ENCODE peak calls at places on chromosome 4, in seven cellular contexts. One of them, this sample, is unnamed.

GRCh38 chr4:6641164-6641970 is 882 bp downstream of the MRFAP1 start:
- DNase-seq in K562: peak
- DNase-seq in GM23338: peak
- DNase-seq in HCT116: no peak
- DNase-seq in HepG2: no peak
- DNase-seq in H1: no peak
- DNase-seq in GM12878: no peak
- DNase-seq in this sample: no peak

GRCh38 chr4:158121203-158121586 is 51.6 kb downstream of the GASK1B start:
- DNase-seq in K562: no peak
- DNase-seq in GM23338: no peak
- DNase-seq in HCT116: no peak
- DNase-seq in HepG2: peak
- DNase-seq in H1: no peak
- DNase-seq in GM12878: no peak
- DNase-seq in this sample: no peak

GRCh38 chr4:80540785-80541469 is 205.4 kb downstream of the CFAP299 start:
- DNase-seq in K562: no peak
- DNase-seq in GM23338: no peak
- DNase-seq in HCT116: no peak
- DNase-seq in HepG2: no peak
- DNase-seq in H1: no peak
- DNase-seq in GM12878: peak
- DNase-seq in this sample: no peak

GRCh38 chr4:103719320-103720204 is at the start of gene TACR3:
- DNase-seq in K562: no peak
- DNase-seq in GM23338: peak
- DNase-seq in HCT116: no peak
- DNase-seq in HepG2: no peak
- DNase-seq in H1: no peak
- DNase-seq in GM12878: no peak
- DNase-seq in this sample: no peak

GRCh38 chr4:86359944-86360478 is at the start of gene MAPK10:
- DNase-seq in K562: peak
- DNase-seq in GM23338: peak
- DNase-seq in HCT116: no peak
- DNase-seq in HepG2: no peak
- DNase-seq in H1: peak
- DNase-seq in GM12878: peak
- DNase-seq in this sample: no peak

GRCh38 chr4:33073811-33074210 is 2353.6 kb downstream of the PCDH7 start:
- DNase-seq in K562: no peak
- DNase-seq in GM23338: peak
- DNase-seq in HCT116: no peak
- DNase-seq in HepG2: no peak
- DNase-seq in H1: no peak
- DNase-seq in GM12878: no peak
- DNase-seq in this sample: no peak

GRCh38 chr4:159593157-159593556 is 490.3 kb downstream of the RAPGEF2 start:
- DNase-seq in K562: no peak
- DNase-seq in GM23338: peak
- DNase-seq in HCT116: no peak
- DNase-seq in HepG2: no peak
- DNase-seq in H1: no peak
- DNase-seq in GM12878: no peak
- DNase-seq in this sample: no peak

GRCh38 chr4:87819281-87819919 is 13.4 kb upstream of the MEPE start:
- DNase-seq in K562: peak
- DNase-seq in GM23338: peak
- DNase-seq in HCT116: no peak
- DNase-seq in HepG2: peak
- DNase-seq in H1: no peak
- DNase-seq in GM12878: no peak
- DNase-seq in this sample: no peak

GRCh38 chr4:156190606-156191005 is 236.9 kb upstream of the CTSO start:
- DNase-seq in K562: no peak
- DNase-seq in GM23338: no peak
- DNase-seq in HCT116: no peak
- DNase-seq in HepG2: no peak
- DNase-seq in H1: no peak
- DNase-seq in GM12878: no peak
- DNase-seq in this sample: no peak

GRCh38 chr4:13084210-13084609 is 399.9 kb downstream of the RAB28 start:
- DNase-seq in K562: no peak
- DNase-seq in GM23338: no peak
- DNase-seq in HCT116: no peak
- DNase-seq in HepG2: no peak
- DNase-seq in H1: no peak
- DNase-seq in GM12878: no peak
- DNase-seq in this sample: no peak

GRCh38 chr4:102598759-102599379 is 97.7 kb downstream of the NFKB1 start:
- DNase-seq in K562: no peak
- DNase-seq in GM23338: no peak
- DNase-seq in HCT116: no peak
- DNase-seq in HepG2: no peak
- DNase-seq in H1: no peak
- DNase-seq in GM12878: no peak
- DNase-seq in this sample: no peak

GRCh38 chr4:3403104-3403906 is 38.5 kb upstream of the HGFAC start:
- DNase-seq in K562: no peak
- DNase-seq in GM23338: no peak
- DNase-seq in HCT116: no peak
- DNase-seq in HepG2: no peak
- DNase-seq in H1: no peak
- DNase-seq in GM12878: no peak
- DNase-seq in this sample: no peak

GRCh38 chr4:19358015-19358414 is 893.7 kb upstream of the SLIT2 start:
- DNase-seq in K562: no peak
- DNase-seq in GM23338: no peak
- DNase-seq in HCT116: no peak
- DNase-seq in HepG2: no peak
- DNase-seq in H1: no peak
- DNase-seq in GM12878: no peak
- DNase-seq in this sample: no peak

GRCh38 chr4:91471280-91471679 is 832.5 kb upstream of the GRID2 start:
- DNase-seq in K562: no peak
- DNase-seq in GM23338: no peak
- DNase-seq in HCT116: no peak
- DNase-seq in HepG2: no peak
- DNase-seq in H1: no peak
- DNase-seq in GM12878: no peak
- DNase-seq in this sample: no peak

GRCh38 chr4:22191565-22192301 is 243.2 kb upstream of the KCNIP4 start:
- DNase-seq in K562: no peak
- DNase-seq in GM23338: peak
- DNase-seq in HCT116: no peak
- DNase-seq in HepG2: no peak
- DNase-seq in H1: no peak
- DNase-seq in GM12878: no peak
- DNase-seq in this sample: no peak

GRCh38 chr4:109967798-109968520 is 55.3 kb downstream of the EGF start:
- DNase-seq in K562: no peak
- DNase-seq in GM23338: no peak
- DNase-seq in HCT116: no peak
- DNase-seq in HepG2: no peak
- DNase-seq in H1: no peak
- DNase-seq in GM12878: no peak
- DNase-seq in this sample: no peak

GRCh38 chr4:52841707-52842456 is 20.2 kb upstream of the RASL11B start:
- DNase-seq in K562: no peak
- DNase-seq in GM23338: no peak
- DNase-seq in HCT116: no peak
- DNase-seq in HepG2: no peak
- DNase-seq in H1: no peak
- DNase-seq in GM12878: no peak
- DNase-seq in this sample: no peak

GRCh38 chr4:156771171-156771837 is 200.3 kb downstream of the PDGFC start:
- DNase-seq in K562: no peak
- DNase-seq in GM23338: peak
- DNase-seq in HCT116: peak
- DNase-seq in HepG2: peak
- DNase-seq in H1: no peak
- DNase-seq in GM12878: no peak
- DNase-seq in this sample: no peak

GRCh38 chr4:87035881-87036509 is 101.2 kb downstream of the AFF1 start:
- DNase-seq in K562: no peak
- DNase-seq in GM23338: no peak
- DNase-seq in HCT116: no peak
- DNase-seq in HepG2: no peak
- DNase-seq in H1: no peak
- DNase-seq in GM12878: no peak
- DNase-seq in this sample: no peak

GRCh38 chr4:7904108-7904516 is 35.5 kb downstream of the AFAP1 start:
- DNase-seq in K562: no peak
- DNase-seq in GM23338: no peak
- DNase-seq in HCT116: no peak
- DNase-seq in HepG2: no peak
- DNase-seq in H1: no peak
- DNase-seq in GM12878: no peak
- DNase-seq in this sample: no peak

DNA sequence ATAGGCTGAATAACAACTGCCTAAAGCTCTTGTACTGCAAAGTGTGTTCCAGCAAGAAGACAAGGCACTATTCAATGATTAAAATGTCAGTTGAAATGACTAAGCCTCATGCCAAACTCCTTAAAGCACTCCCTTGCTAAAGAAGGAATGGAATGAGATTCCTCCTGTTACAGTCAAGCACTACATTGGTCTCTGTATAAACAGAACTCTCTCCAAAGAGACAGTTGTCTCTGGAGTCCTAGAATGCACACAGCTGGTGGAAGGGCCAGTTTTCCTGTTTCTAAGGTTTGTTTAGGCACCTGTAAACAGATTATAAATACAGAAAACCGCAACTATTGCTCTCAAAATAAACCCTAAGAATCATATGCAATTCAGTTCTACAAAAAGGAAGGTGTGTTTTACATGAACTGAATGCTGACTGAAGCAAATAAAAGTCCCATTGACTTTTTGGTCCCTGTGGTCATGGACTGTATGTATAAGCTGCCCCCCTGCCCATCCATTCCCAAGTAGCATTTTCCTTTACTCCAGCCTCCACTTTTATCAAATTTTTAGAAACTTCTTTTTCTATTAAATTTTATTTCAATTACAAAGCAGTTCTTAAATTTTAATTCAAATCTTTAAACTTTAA is 47.0 kb downstream of the FAT1 start:
- DNase-seq in K562: no peak
- DNase-seq in GM23338: peak
- DNase-seq in HCT116: no peak
- DNase-seq in HepG2: no peak
- DNase-seq in H1: no peak
- DNase-seq in GM12878: no peak
- DNase-seq in this sample: no peak
- TF ChIP-seq POLR2AphosphoS5 in K562: no peak
- TF ChIP-seq POLR2AphosphoS5 in GM23338: no peak
- TF ChIP-seq POLR2AphosphoS5 in HCT116: no peak
- TF ChIP-seq POLR2AphosphoS5 in HepG2: no peak
- TF ChIP-seq POLR2AphosphoS5 in H1: no peak
- TF ChIP-seq POLR2AphosphoS5 in GM12878: no peak
- TF ChIP-seq POLR2AphosphoS5 in this sample: no peak

DNA sequence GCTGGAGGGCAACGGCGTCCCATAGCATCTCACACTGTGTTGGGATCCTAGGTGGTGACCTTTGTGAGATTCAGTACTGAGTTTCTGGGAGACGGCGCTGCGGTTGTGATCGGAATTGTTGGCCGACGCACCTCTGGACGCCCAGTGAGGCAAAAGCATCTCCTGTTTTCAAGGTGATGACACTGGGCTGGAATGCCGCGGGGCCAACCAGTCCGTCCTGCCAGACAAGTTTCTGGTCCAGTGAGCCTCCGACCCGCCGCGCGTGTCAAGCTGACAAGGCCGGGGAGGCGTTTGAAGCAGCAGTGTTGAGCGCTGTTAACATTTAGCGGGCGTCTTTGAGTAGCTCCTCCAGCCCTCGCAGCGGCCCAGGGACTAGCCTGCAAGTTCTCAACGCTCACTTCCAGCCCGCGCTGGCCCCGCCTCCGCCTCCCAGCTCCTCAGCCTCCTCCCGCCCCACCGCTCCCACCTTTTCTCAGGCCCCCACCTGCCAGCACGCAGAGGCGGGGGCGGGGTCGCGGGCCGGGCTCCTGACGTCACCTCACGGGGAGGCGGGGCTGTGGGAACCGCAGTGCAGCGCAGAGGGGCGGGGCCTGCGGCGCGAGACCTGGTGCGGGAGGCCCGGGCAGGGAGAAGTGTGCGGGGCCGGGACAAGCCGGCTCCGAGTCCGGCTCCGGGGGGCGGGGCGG is 482 bp upstream of the CDS1 start:
- DNase-seq in K562: peak
- DNase-seq in GM23338: peak
- DNase-seq in HCT116: peak
- DNase-seq in HepG2: peak
- DNase-seq in H1: peak
- DNase-seq in GM12878: no peak
- DNase-seq in this sample: no peak
- TF ChIP-seq EZH2 in K562: no peak
- TF ChIP-seq EZH2 in GM23338: no peak
- TF ChIP-seq EZH2 in HCT116: no peak
- TF ChIP-seq EZH2 in HepG2: no peak
- TF ChIP-seq EZH2 in H1: no peak
- TF ChIP-seq EZH2 in GM12878: no peak
- TF ChIP-seq EZH2 in this sample: no peak

DNA sequence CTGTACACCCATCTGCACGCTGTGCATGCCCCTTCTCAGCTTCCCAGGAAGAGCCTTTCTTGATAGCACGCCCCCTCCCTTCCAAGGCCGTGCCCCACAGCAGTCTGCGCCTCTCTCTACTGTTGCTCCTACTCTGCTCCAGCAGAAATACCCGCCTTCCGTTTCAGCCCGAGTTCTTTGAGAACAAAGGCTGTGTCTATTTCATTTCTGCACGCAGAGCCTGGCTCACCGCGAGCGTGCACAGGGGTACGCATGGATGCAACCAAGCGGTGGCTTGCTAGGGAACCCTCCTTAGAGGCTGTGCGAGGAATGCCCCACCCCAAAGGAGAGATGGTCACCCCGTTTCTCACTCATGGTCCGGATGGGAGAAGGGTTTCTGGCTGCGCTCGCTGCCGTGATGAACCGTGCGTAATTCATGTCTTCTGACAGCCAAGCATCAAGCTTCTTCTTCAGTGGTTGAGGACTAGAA is 448 bp downstream of the AADAT start:
- DNase-seq in K562: no peak
- DNase-seq in GM23338: peak
- DNase-seq in HCT116: no peak
- DNase-seq in HepG2: peak
- DNase-seq in H1: no peak
- DNase-seq in GM12878: no peak
- DNase-seq in this sample: no peak
- H3K4me3 ChIP-seq in K562: no peak
- H3K4me3 ChIP-seq in GM23338: peak
- H3K4me3 ChIP-seq in HCT116: peak
- H3K4me3 ChIP-seq in HepG2: peak
- H3K4me3 ChIP-seq in H1: peak
- H3K4me3 ChIP-seq in GM12878: no peak
- H3K4me3 ChIP-seq in this sample: peak

GRCh38 chr4:169115897-169116254 is 105.8 kb upstream of the CBR4 start:
- DNase-seq in K562: no peak
- DNase-seq in GM23338: peak
- DNase-seq in HCT116: peak
- DNase-seq in HepG2: no peak
- DNase-seq in H1: no peak
- DNase-seq in GM12878: no peak
- DNase-seq in this sample: no peak
- TF ChIP-seq POLR2AphosphoS5 in K562: no peak
- TF ChIP-seq POLR2AphosphoS5 in GM23338: no peak
- TF ChIP-seq POLR2AphosphoS5 in HCT116: peak
- TF ChIP-seq POLR2AphosphoS5 in HepG2: no peak
- TF ChIP-seq POLR2AphosphoS5 in H1: no peak
- TF ChIP-seq POLR2AphosphoS5 in GM12878: no peak
- TF ChIP-seq POLR2AphosphoS5 in this sample: no peak

GRCh38 chr4:575281-576141 is 584 bp downstream of the TMEM271 start:
- DNase-seq in K562: no peak
- DNase-seq in GM23338: peak
- DNase-seq in HCT116: no peak
- DNase-seq in HepG2: no peak
- DNase-seq in H1: peak
- DNase-seq in GM12878: no peak
- DNase-seq in this sample: no peak
- TF ChIP-seq EZH2 in K562: no peak
- TF ChIP-seq EZH2 in GM23338: peak
- TF ChIP-seq EZH2 in HCT116: no peak
- TF ChIP-seq EZH2 in HepG2: no peak
- TF ChIP-seq EZH2 in H1: no peak
- TF ChIP-seq EZH2 in GM12878: no peak
- TF ChIP-seq EZH2 in this sample: no peak

This sample was measured in SK-N-MC.